ENCODE peak calls at places on chromosome 1, in five cellular contexts. One of them, this sample, is unnamed.

GRCh38 chr1:113042336-113043143 is 30.5 kb upstream of the LRIG2 start:
- DNase-seq in Caco-2: peak; percentile 73
- DNase-seq in tibial nerve: peak; percentile 49
- DNase-seq in cardiac muscle cell: peak; percentile 78
- DNase-seq in MM.1S: peak; percentile 24
- DNase-seq in this sample: peak; percentile 91

GRCh38 chr1:183841950-183842816 is 37.3 kb downstream of the RGL1 start:
- DNase-seq in MM.1S: peak; percentile 99
- DNase-seq in Caco-2: no peak
- DNase-seq in tibial nerve: no peak
- DNase-seq in cardiac muscle cell: peak; percentile 25
- DNase-seq in this sample: peak; percentile 98

GRCh38 chr1:20507248-20507563 is 745 bp downstream of the MUL1 start:
- DNase-seq in Caco-2: no peak
- DNase-seq in tibial nerve: no peak
- DNase-seq in cardiac muscle cell: no peak
- DNase-seq in MM.1S: no peak
- DNase-seq in this sample: no peak

GRCh38 chr1:97875996-97876395 is 44.8 kb downstream of the DPYD start:
- DNase-seq in Caco-2: no peak
- DNase-seq in tibial nerve: no peak
- DNase-seq in cardiac muscle cell: no peak
- DNase-seq in MM.1S: no peak
- DNase-seq in this sample: peak; percentile 88

GRCh38 chr1:13820055-13820454 is 120.1 kb downstream of the PRDM2 start:
- DNase-seq in Caco-2: no peak
- DNase-seq in tibial nerve: no peak
- DNase-seq in MM.1S: no peak
- DNase-seq in cardiac muscle cell: no peak
- DNase-seq in this sample: no peak

GRCh38 chr1:119007672-119008482 is 19.7 kb upstream of the TBX15 start:
- DNase-seq in MM.1S: no peak
- DNase-seq in tibial nerve: no peak
- DNase-seq in cardiac muscle cell: no peak
- DNase-seq in Caco-2: no peak
- DNase-seq in this sample: no peak

GRCh38 chr1:234715252-234715945 is 105.4 kb upstream of the IRF2BP2 start:
- DNase-seq in cardiac muscle cell: no peak
- DNase-seq in MM.1S: no peak
- DNase-seq in Caco-2: no peak
- DNase-seq in tibial nerve: no peak
- DNase-seq in this sample: no peak

GRCh38 chr1:93471911-93472310 is 24.0 kb downstream of the FNBP1L start:
- DNase-seq in tibial nerve: no peak
- DNase-seq in Caco-2: no peak
- DNase-seq in MM.1S: no peak
- DNase-seq in cardiac muscle cell: no peak
- DNase-seq in this sample: peak; percentile 78

GRCh38 chr1:37073752-37074151 is 39.4 kb upstream of the GRIK3 start:
- DNase-seq in tibial nerve: no peak
- DNase-seq in cardiac muscle cell: no peak
- DNase-seq in MM.1S: no peak
- DNase-seq in Caco-2: no peak
- DNase-seq in this sample: no peak

GRCh38 chr1:205580140-205580922 is 51.5 kb downstream of the ELK4 start:
- DNase-seq in MM.1S: no peak
- DNase-seq in tibial nerve: no peak
- DNase-seq in cardiac muscle cell: no peak
- DNase-seq in Caco-2: peak; percentile 29
- DNase-seq in this sample: no peak

GRCh38 chr1:155859881-155860841 is 794 bp downstream of the SYT11 start:
- DNase-seq in MM.1S: no peak
- DNase-seq in cardiac muscle cell: peak; percentile 34
- DNase-seq in tibial nerve: peak; percentile 68
- DNase-seq in Caco-2: no peak
- DNase-seq in this sample: peak; percentile 74

GRCh38 chr1:36322786-36323635 is 434 bp downstream of the EVA1B start:
- DNase-seq in cardiac muscle cell: no peak
- DNase-seq in tibial nerve: peak; percentile 24
- DNase-seq in MM.1S: no peak
- DNase-seq in Caco-2: no peak
- DNase-seq in this sample: peak; percentile 68

GRCh38 chr1:192552619-192553225 is 22.9 kb upstream of the RGS1 start:
- DNase-seq in MM.1S: no peak
- DNase-seq in cardiac muscle cell: no peak
- DNase-seq in tibial nerve: no peak
- DNase-seq in Caco-2: no peak
- DNase-seq in this sample: no peak

GRCh38 chr1:5948681-5949005 is 43.6 kb downstream of the NPHP4 start:
- DNase-seq in tibial nerve: no peak
- DNase-seq in cardiac muscle cell: no peak
- DNase-seq in Caco-2: no peak
- DNase-seq in MM.1S: no peak
- DNase-seq in this sample: no peak

GRCh38 chr1:247681288-247681897 is 1.9 kb upstream of the OR13G1 start:
- DNase-seq in tibial nerve: no peak
- DNase-seq in cardiac muscle cell: peak; percentile 89
- DNase-seq in MM.1S: peak; percentile 73
- DNase-seq in Caco-2: peak; percentile 53
- DNase-seq in this sample: peak; percentile 43
- TF ChIP-seq CTCF in tibial nerve: peak; percentile 41
- TF ChIP-seq CTCF in cardiac muscle cell: peak; percentile 53
- TF ChIP-seq CTCF in MM.1S: peak; percentile 95
- TF ChIP-seq CTCF in Caco-2: peak; percentile 64
- TF ChIP-seq CTCF in this sample: peak; percentile 76

DNA sequence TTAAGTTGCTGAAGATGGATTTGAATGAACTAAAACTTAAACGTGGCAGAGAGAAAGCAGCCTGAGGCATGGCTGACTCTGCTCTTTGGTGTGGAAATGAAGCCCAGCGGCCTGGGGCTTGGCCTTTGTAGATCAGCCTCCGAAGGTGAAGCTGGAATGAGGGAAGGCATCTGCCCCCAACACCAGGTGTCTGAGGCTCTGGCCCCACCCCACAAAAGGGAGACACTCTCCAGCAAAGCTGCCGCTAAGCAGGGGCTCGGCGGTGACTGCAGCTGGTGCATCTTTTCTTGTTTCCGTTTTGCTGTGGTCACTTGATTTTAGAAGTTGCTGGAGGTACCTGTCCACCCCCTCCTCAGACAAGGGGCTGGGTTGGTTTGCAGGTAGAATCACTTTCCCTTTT is 38.2 kb upstream of the NID1 start:
- DNase-seq in tibial nerve: no peak
- DNase-seq in Caco-2: no peak
- DNase-seq in MM.1S: no peak
- DNase-seq in cardiac muscle cell: no peak
- DNase-seq in this sample: no peak
- H3K4me3 ChIP-seq in tibial nerve: no peak overlapping the region
- H3K4me3 ChIP-seq in Caco-2: no peak overlapping the region
- H3K4me3 ChIP-seq in MM.1S: no peak overlapping the region
- H3K4me3 ChIP-seq in cardiac muscle cell: no peak overlapping the region
- H3K4me3 ChIP-seq in this sample: no peak overlapping the region

GRCh38 chr1:18532390-18533170 is 51.9 kb downstream of the KLHDC7A start:
- DNase-seq in cardiac muscle cell: no peak
- DNase-seq in MM.1S: no peak
- DNase-seq in tibial nerve: no peak
- DNase-seq in Caco-2: no peak
- DNase-seq in this sample: no peak

GRCh38 chr1:18528616-18529015 is 47.9 kb downstream of the KLHDC7A start:
- DNase-seq in cardiac muscle cell: no peak
- DNase-seq in Caco-2: no peak
- DNase-seq in tibial nerve: no peak
- DNase-seq in MM.1S: no peak
- DNase-seq in this sample: no peak

GRCh38 chr1:18531503-18531845 is 50.7 kb downstream of the KLHDC7A start:
- DNase-seq in Caco-2: no peak
- DNase-seq in tibial nerve: no peak
- DNase-seq in cardiac muscle cell: no peak
- DNase-seq in MM.1S: no peak
- DNase-seq in this sample: no peak

GRCh38 chr1:18529714-18530113 is 49.0 kb downstream of the KLHDC7A start:
- DNase-seq in MM.1S: no peak
- DNase-seq in cardiac muscle cell: no peak
- DNase-seq in tibial nerve: no peak
- DNase-seq in Caco-2: no peak
- DNase-seq in this sample: no peak

GRCh38 chr1:18530567-18531502 is 50.1 kb downstream of the KLHDC7A start:
- DNase-seq in Caco-2: no peak
- DNase-seq in MM.1S: no peak
- DNase-seq in tibial nerve: no peak
- DNase-seq in cardiac muscle cell: no peak
- DNase-seq in this sample: no peak
- TF ChIP-seq CTCF in Caco-2: no peak
- TF ChIP-seq CTCF in MM.1S: peak; percentile 9
- TF ChIP-seq CTCF in tibial nerve: no peak
- TF ChIP-seq CTCF in cardiac muscle cell: no peak
- TF ChIP-seq CTCF in this sample: no peak

GRCh38 chr1:39573097-39573465 is 3.5 kb downstream of the PABPC4 start:
- DNase-seq in tibial nerve: no peak
- DNase-seq in cardiac muscle cell: no peak
- DNase-seq in MM.1S: no peak
- DNase-seq in Caco-2: no peak
- DNase-seq in this sample: no peak
- H3K4me3 ChIP-seq in tibial nerve: no peak overlapping the region
- H3K4me3 ChIP-seq in cardiac muscle cell: no peak overlapping the region
- H3K4me3 ChIP-seq in MM.1S: peak overlapping the region; percentile 96
- H3K4me3 ChIP-seq in Caco-2: no peak overlapping the region
- H3K4me3 ChIP-seq in this sample: peak overlapping the region; percentile 89

GRCh38 chr1:50750021-50750619 is 209.9 kb downstream of the FAF1 start:
- DNase-seq in cardiac muscle cell: peak; percentile 11
- DNase-seq in Caco-2: no peak
- DNase-seq in tibial nerve: no peak
- DNase-seq in MM.1S: no peak
- DNase-seq in this sample: peak; percentile 51
- TF ChIP-seq CTCF in cardiac muscle cell: peak; percentile 49
- TF ChIP-seq CTCF in Caco-2: peak; percentile 21
- TF ChIP-seq CTCF in tibial nerve: no peak
- TF ChIP-seq CTCF in MM.1S: no peak
- TF ChIP-seq CTCF in this sample: peak; percentile 59

DNA sequence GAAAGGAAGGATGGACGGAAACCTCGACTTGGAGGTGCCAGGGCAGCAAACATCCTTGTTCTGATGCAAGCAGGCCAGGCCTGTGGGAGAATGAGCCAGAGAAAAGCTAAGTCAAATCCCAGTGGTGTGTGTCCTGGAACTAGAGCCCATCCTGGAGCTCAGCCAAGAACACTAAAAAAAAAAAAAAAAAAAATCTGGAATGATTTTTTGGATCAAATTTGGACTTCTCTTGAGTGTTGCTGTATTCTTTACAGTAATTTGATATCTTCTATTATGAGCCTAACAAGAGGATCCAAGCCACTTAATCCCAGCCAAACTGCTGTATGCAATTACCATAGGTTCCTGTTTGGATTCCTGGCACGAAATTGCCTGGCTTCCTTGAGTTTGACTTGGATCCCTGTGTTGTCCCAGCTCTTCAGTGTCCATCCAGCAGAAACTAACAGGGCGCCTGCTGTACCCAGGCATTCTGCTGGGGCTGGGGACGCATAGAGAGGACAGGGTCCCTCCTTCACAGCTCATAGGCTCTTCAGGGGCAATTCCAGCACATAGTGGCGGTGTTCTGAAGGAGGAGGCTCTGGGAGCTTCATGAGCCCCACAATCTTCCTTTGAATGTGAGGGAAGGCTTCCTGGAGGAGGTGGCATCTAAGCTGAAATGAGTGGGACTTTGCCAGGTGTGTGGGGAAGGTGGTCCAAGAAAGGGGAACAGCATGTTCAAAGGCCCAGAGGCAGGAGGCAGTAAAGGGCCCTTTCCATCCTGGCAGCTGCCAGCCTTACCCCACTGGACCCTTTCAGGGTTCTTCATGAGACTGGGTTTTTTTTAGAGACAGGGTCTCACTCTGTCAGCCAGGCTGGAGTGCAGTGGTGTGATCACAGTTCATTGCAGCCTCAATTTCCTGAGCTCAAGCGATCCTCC is 24.7 kb downstream of the EPHX1 start:
- DNase-seq in tibial nerve: peak; percentile 44
- DNase-seq in cardiac muscle cell: no peak
- DNase-seq in Caco-2: no peak
- DNase-seq in MM.1S: no peak
- DNase-seq in this sample: peak; percentile 90
- H3K4me3 ChIP-seq in tibial nerve: no peak overlapping the region
- H3K4me3 ChIP-seq in cardiac muscle cell: no peak overlapping the region
- H3K4me3 ChIP-seq in Caco-2: no peak overlapping the region
- H3K4me3 ChIP-seq in MM.1S: no peak overlapping the region
- H3K4me3 ChIP-seq in this sample: no peak overlapping the region

DNA sequence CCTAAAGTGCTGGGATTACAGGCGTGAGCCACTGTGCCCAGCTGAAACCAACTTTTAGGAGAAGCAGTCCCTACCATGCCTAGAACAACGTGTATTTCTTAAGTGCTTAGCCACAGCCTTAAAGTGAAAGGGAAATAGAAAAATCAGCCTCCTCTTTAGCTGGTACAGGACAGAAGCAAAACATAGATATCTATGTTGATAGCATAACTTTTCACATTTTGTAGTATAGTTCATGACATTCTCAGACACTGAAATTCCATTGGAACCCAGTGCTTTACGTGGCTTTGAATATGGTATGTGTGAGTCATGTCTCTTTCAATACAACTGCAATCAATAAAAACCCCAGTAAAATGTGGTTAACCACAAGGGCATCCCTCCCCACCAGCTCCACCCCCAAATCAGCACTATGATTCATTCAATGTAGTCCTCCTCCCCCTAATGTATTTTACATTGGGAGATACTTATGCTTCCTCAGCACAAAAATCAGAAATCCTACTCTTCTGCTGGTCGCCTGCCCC is 32.1 kb downstream of the TGFB2 start:
- DNase-seq in tibial nerve: no peak
- DNase-seq in Caco-2: no peak
- DNase-seq in MM.1S: peak; percentile 86
- DNase-seq in cardiac muscle cell: no peak
- DNase-seq in this sample: peak; percentile 97
- TF ChIP-seq CTCF in tibial nerve: no peak
- TF ChIP-seq CTCF in Caco-2: no peak
- TF ChIP-seq CTCF in MM.1S: no peak
- TF ChIP-seq CTCF in cardiac muscle cell: no peak
- TF ChIP-seq CTCF in this sample: no peak

DNA sequence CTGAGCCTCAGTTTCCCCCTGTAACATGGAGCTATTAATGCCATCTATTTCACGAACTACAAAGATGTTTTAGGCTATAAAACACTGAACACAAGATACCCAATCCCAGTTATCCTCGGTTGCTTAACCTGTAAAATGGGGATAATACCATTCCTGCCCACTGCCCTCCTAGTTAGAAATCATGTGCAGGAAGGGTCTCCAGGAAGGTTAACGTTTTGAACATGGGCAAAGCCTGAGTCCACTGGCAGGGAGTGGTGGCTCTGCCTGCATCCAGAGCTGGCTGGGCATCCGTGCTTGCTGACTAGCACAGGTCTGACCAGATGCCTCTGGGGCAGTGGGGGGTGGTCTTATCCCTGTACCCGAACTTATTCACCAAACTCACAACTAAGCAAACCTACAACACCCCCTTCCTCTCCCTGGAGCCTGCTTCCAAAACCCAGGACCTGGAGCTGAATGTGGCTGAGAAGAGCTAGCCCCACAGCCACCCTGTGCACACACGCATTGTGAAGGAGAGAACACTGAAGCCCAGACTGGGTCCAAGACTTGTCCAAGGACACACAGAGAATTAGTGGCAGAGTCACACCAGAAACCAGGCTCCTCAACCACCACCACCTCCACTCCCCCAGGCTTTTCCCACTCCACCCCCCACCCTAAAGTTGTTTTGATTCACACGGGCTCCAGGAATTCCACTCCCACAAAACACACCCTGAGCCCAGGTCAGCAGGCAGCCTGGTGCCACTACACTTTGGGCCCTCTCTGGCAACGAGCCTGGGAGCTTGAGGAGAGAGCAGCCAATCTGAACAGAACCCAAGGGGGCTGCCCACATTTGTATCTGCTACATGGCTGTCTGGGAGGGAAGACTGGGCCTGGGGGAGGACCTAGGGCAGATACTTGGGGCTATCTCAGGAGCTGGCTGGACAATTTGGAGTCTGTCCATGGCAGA is 1.6 kb downstream of the E2F2 start:
- DNase-seq in MM.1S: peak; percentile 51
- DNase-seq in Caco-2: no peak
- DNase-seq in cardiac muscle cell: no peak
- DNase-seq in tibial nerve: no peak
- DNase-seq in this sample: no peak
- H3K4me3 ChIP-seq in MM.1S: peak overlapping the region; percentile 95
- H3K4me3 ChIP-seq in Caco-2: peak overlapping the region; percentile 86
- H3K4me3 ChIP-seq in cardiac muscle cell: no peak overlapping the region
- H3K4me3 ChIP-seq in tibial nerve: no peak overlapping the region
- H3K4me3 ChIP-seq in this sample: peak overlapping the region; percentile 57

This sample was measured in fibroblast of mammary gland.